ENCODE peak calls at places on chromosomes 16 and 17, in seven cellular contexts. E is mucosa of descending colon; U is ovary; C is SJCRH30; R is kidney epithelial cell; V is naive thymus-derived CD4-positive, alpha-beta T cell; F is aorta. O is an unnamed sample.

GRCh38 chr17:64115871-64116534 is 13.9 kb downstream of the ERN1 start:
- DNase-seq in R (no peak), F (no peak), E (no peak), V (no peak), U (no peak), C (no peak), O (no peak)

GRCh38 chr17:27322026-27322425 is 28.1 kb downstream of the WSB1 start:
- DNase-seq in F (no peak), V (no peak), R (no peak), E (no peak), U (no peak), C (no peak), O (no peak)

GRCh38 chr17:7611635-7612293 is 2.9 kb downstream of the FXR2 start:
- DNase-seq in E (no peak), F (no peak), U (no peak), C (no peak), V (no peak), R (no peak), O (no peak)

GRCh38 chr16:4850211-4850610 is 2.9 kb downstream of the UBN1 start:
- DNase-seq in C (no peak), U (no peak), R (no peak), F (no peak), E (no peak), V (no peak), O (no peak)

GRCh38 chr17:21125862-21126261 is 902 bp upstream of the DHRS7B start:
- DNase-seq in U (no peak), V (peak), R (no peak), C (no peak), E (no peak), F (no peak), O (peak)

GRCh38 chr17:64218066-64218465 is 45.0 kb downstream of the TEX2 start:
- DNase-seq in C (no peak), U (no peak), R (no peak), E (no peak), F (no peak), V (peak), O (peak)

GRCh38 chr17:78960945-78961344 is 18.8 kb downstream of the LGALS3BP start:
- DNase-seq in U (no peak), E (no peak), V (no peak), F (no peak), R (no peak), C (no peak), O (no peak)

GRCh38 chr17:76643553-76644148 is at the start of gene ST6GALNAC1:
- DNase-seq in E (peak), R (no peak), V (peak), F (no peak), C (no peak), U (no peak), O (no peak)

GRCh38 chr16:49490321-49490705 is 116.7 kb downstream of the C16orf78 start:
- DNase-seq in F (peak), V (no peak), R (no peak), C (no peak), E (peak), U (no peak), O (peak)

GRCh38 chr17:4221163-4221562 is 42.6 kb downstream of the ANKFY1 start:
- DNase-seq in V (no peak), F (no peak), E (no peak), U (no peak), C (no peak), R (no peak), O (no peak)

GRCh38 chr16:87802670-87803069 is 36.9 kb upstream of the KLHDC4 start:
- DNase-seq in U (no peak), F (no peak), V (no peak), R (no peak), C (no peak), E (no peak), O (no peak)

GRCh38 chr17:19663097-19663496 is 14.5 kb downstream of the ALDH3A2 start:
- DNase-seq in R (no peak), C (no peak), U (no peak), V (no peak), F (no peak), E (no peak), O (no peak)

GRCh38 chr17:64148017-64148631 is 18.2 kb upstream of the ERN1 start:
- DNase-seq in C (no peak), F (no peak), R (no peak), V (no peak), E (no peak), U (no peak), O (no peak)

GRCh38 chr16:1920727-1921155 is 2.5 kb upstream of the HS3ST6 start:
- DNase-seq in R (no peak), U (no peak), V (no peak), F (no peak), C (peak), E (no peak), O (no peak)

GRCh38 chr17:50469671-50470305 is 1.1 kb upstream of the CHAD start:
- DNase-seq in V (no peak), C (no peak), E (peak), U (no peak), F (no peak), R (no peak), O (no peak)

GRCh38 chr17:58364270-58364942 is 12.4 kb upstream of the SUPT4H1 start:
- DNase-seq in C (no peak), F (no peak), U (no peak), V (no peak), E (peak), R (no peak), O (no peak)

GRCh38 chr17:51120357-51120738 is 320 bp downstream of the SPAG9 start:
- DNase-seq in F (no peak), U (no peak), R (no peak), E (no peak), V (no peak), C (no peak), O (no peak)

GRCh38 chr17:40139566-40140058 is 725 bp upstream of the CASC3 start:
- DNase-seq in C (no peak), E (no peak), F (no peak), V (no peak), U (peak), R (no peak), O (no peak)
- H3K4me3 ChIP-seq in C (peak), E (peak), F (peak), V (peak), U (peak), R (peak), O (peak)

GRCh38 chr16:10867199-10867598 is 9.8 kb upstream of the CIITA start:
- DNase-seq in E (no peak), R (no peak), U (no peak), F (no peak), C (no peak), V (no peak), O (no peak)

GRCh38 chr16:10870137-10870776 is 6.7 kb upstream of the CIITA start:
- DNase-seq in R (no peak), V (no peak), F (no peak), U (no peak), C (no peak), E (no peak), O (no peak)

GRCh38 chr16:10866196-10866976 is 10.6 kb upstream of the CIITA start:
- DNase-seq in V (no peak), R (no peak), F (no peak), E (no peak), C (no peak), U (no peak), O (no peak)

GRCh38 chr16:10868562-10869469 is 8.2 kb upstream of the CIITA start:
- DNase-seq in U (no peak), V (no peak), E (peak), R (no peak), C (no peak), F (peak), O (no peak)

DNA sequence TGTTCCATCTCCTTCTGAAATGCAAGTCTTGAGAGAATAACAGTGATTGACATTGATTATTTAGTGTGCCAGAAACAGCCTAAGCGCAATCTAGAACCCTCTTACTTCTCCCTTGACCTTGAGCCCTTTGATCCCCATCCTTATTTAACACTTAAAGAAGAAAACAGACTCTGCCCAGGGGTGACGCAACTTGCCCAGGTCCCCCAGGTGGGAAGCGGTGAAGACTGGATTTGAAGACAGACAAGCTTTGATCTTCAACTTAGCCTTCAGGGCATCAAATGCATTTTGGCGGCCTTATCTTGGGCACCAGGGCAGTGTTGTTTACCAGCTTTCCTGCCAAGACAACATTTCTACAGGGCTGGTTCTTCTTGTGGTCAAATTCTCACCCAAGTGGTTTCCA is 8.9 kb upstream of the CIITA start:
- DNase-seq in V (no peak), R (no peak), E (no peak), C (no peak), U (no peak), F (no peak), O (no peak)
- H3K4me3 ChIP-seq in V (no peak), R (no peak), E (no peak), C (no peak), U (no peak), F (no peak), O (no peak)

GRCh38 chr16:67151431-67152097 is 766 bp upstream of the B3GNT9 start:
- DNase-seq in F (no peak), U (no peak), E (no peak), R (no peak), V (no peak), C (no peak), O (no peak)

GRCh38 chr16:67155305-67156145 is 4.2 kb downstream of the TRADD start:
- DNase-seq in F (peak), E (peak), R (no peak), V (peak), C (peak), U (peak), O (peak)

GRCh38 chr16:67157106-67157748 is 2.5 kb downstream of the TRADD start:
- DNase-seq in C (no peak), R (no peak), U (no peak), F (no peak), E (peak), V (no peak), O (no peak)

GRCh38 chr16:67156146-67156844 is 3.4 kb downstream of the TRADD start:
- DNase-seq in R (no peak), C (no peak), E (peak), V (no peak), U (no peak), F (peak), O (no peak)

GRCh38 chr16:67154578-67155304 is 3.9 kb upstream of the B3GNT9 start:
- DNase-seq in U (no peak), E (peak), V (no peak), C (no peak), F (peak), R (no peak), O (no peak)
- H3K4me3 ChIP-seq in U (no peak), E (no peak), V (no peak), C (no peak), F (no peak), R (peak), O (no peak)

GRCh38 chr16:71287454-71287853 is 1.7 kb downstream of the CMTR2 start:
- DNase-seq in V (no peak), E (no peak), C (no peak), F (no peak), R (no peak), U (no peak), O (no peak)

GRCh38 chr16:71288890-71289731 is at the start of gene CMTR2:
- DNase-seq in V (peak), F (peak), C (peak), R (peak), E (peak), U (peak), O (peak)

GRCh38 chr16:71288570-71288889 is 672 bp downstream of the CMTR2 start:
- DNase-seq in F (no peak), U (no peak), R (no peak), C (no peak), E (no peak), V (no peak), O (no peak)

GRCh38 chr16:71289732-71290062 is 495 bp upstream of the CMTR2 start:
- DNase-seq in E (no peak), U (no peak), R (no peak), V (no peak), F (no peak), C (no peak), O (no peak)

GRCh38 chr16:71287903-71288302 is 1.3 kb downstream of the CMTR2 start:
- DNase-seq in V (no peak), C (no peak), E (no peak), F (no peak), R (peak), U (no peak), O (no peak)
- H3K4me3 ChIP-seq in V (peak), C (peak), E (no peak), F (no peak), R (peak), U (no peak), O (peak)

O was measured in CD8-positive, alpha-beta memory T cell.